ENCODE peak calls at places on chromosomes 12 and 14, in nine cellular contexts. U is cerebellar cortex; H is cardiac muscle cell; V is activated naive CD4-positive, alpha-beta T cell treated with anti-CD3 and anti-CD28 coated beads, Interleukin-2, amount 10 ng/mL, durations not matched to agents 7 days and 5 days; P is CD8-positive, alpha-beta T cell; G is GM06990; F is ovary; O is SW 1271; Y is stimulated activated CD4-positive, alpha-beta T cell treated with anti-CD3 and anti-CD28 coated beads, TNF-alpha, amount 100 ng/mL, for 24 hours. C is an unnamed sample.

GRCh38 chr12:9707356-9707755 is 25.5 kb downstream of the CLECL1 start:
- DNase-seq in H (no peak), V (peak; percentile 33), O (no peak), P (no peak), U (no peak), G (no peak), F (no peak), Y (no peak), C (no peak)

GRCh38 chr12:66190519-66191406 is 1.7 kb downstream of the IRAK3 start:
- DNase-seq in Y (no peak), U (no peak), F (no peak), V (no peak), O (no peak), P (no peak), G (no peak), H (peak; percentile 45), C (peak; percentile 76)

GRCh38 chr14:22664261-22664660 is 20.1 kb upstream of the OR6J1 start:
- DNase-seq in G (no peak), F (no peak), V (no peak), Y (no peak), O (no peak), P (no peak), H (no peak), U (no peak), C (no peak)

GRCh38 chr12:11508699-11509098 is 113.3 kb upstream of the PRB2 start:
- DNase-seq in V (no peak), P (no peak), O (no peak), Y (no peak), H (peak; percentile 28), F (no peak), U (no peak), G (no peak), C (no peak)

GRCh38 chr12:124286414-124286813 is 8.5 kb upstream of the RFLNA start:
- DNase-seq in F (no peak), P (no peak), U (no peak), O (no peak), H (peak; percentile 51), V (no peak), Y (no peak), G (no peak), C (no peak)

GRCh38 chr12:108647936-108648287 is 14.2 kb upstream of the SELPLG start:
- DNase-seq in G (no peak), P (no peak), V (no peak), H (no peak), O (no peak), Y (no peak), F (no peak), U (no peak), C (no peak)

GRCh38 chr12:130825771-130826150 is 13.3 kb downstream of the STX2 start:
- DNase-seq in F (no peak), H (no peak), Y (no peak), U (no peak), V (no peak), O (no peak), P (no peak), G (no peak), C (no peak)

GRCh38 chr12:109524466-109525278 is 47.2 kb downstream of the UBE3B start:
- DNase-seq in V (no peak), U (no peak), P (no peak), F (no peak), G (no peak), H (no peak), Y (no peak), O (no peak), C (no peak)

GRCh38 chr12:104866286-104866685 is 91.8 kb downstream of the SLC41A2 start:
- DNase-seq in U (no peak), H (peak; percentile 91), V (no peak), Y (no peak), P (no peak), F (no peak), G (no peak), O (no peak), C (no peak)

GRCh38 chr14:80930836-80931389 is 10.6 kb downstream of the CEP128 start:
- DNase-seq in F (no peak), Y (no peak), G (peak; percentile 78), U (no peak), V (peak; percentile 74), H (peak; percentile 87), P (peak; percentile 45), O (no peak), C (no peak)

GRCh38 chr12:120358412-120359158 is 10.4 kb downstream of the MSI1 start:
- DNase-seq in O (no peak), U (no peak), P (no peak), H (no peak), Y (no peak), F (no peak), V (no peak), G (no peak), C (no peak)

GRCh38 chr14:55957950-55958349 is 160.3 kb upstream of the PELI2 start:
- DNase-seq in H (no peak), U (no peak), V (no peak), O (no peak), P (no peak), G (no peak), Y (no peak), F (no peak), C (no peak)

GRCh38 chr14:105865266-105865903 is 339.0 kb downstream of the TMEM121 start:
- DNase-seq in H (no peak), U (no peak), P (no peak), V (peak; percentile 23), F (no peak), G (no peak), O (no peak), Y (no peak), C (peak; percentile 53)

GRCh38 chr12:40105515-40106201 is at the start of gene SLC2A13:
- DNase-seq in G (peak; percentile 72), P (peak; percentile 75), U (peak; percentile 74), Y (peak; percentile 56), V (peak; percentile 73), H (peak; percentile 79), O (peak; percentile 17), F (peak; percentile 82), C (peak; percentile 50)

GRCh38 chr14:103104654-103105511 is 10.4 kb downstream of the EXOC3L4 start:
- DNase-seq in U (peak; percentile 46), P (peak; percentile 71), H (peak; percentile 56), Y (peak; percentile 54), F (peak; percentile 83), O (no peak), V (peak; percentile 75), G (peak; percentile 73), C (peak; percentile 38)

GRCh38 chr14:93132472-93133065 is 16.8 kb upstream of the ITPK1 start:
- DNase-seq in Y (no peak), G (no peak), P (peak; percentile 14), U (peak; percentile 35), F (no peak), O (no peak), V (peak; percentile 56), H (peak; percentile 53), C (peak; percentile 64)

GRCh38 chr12:87025976-87026375 is 769.8 kb upstream of the MGAT4C start:
- DNase-seq in U (no peak), G (no peak), F (no peak), H (peak; percentile 2), Y (no peak), O (no peak), P (no peak), V (no peak), C (no peak)

GRCh38 chr12:90304231-90304630 is 595.6 kb upstream of the ATP2B1 start:
- DNase-seq in G (no peak), U (no peak), V (no peak), Y (no peak), F (no peak), P (no peak), H (no peak), O (no peak), C (no peak)